ENCODE peak calls at places on chromosomes 5 and 9, in seven cellular contexts. N is SK-N-SH, E is HepG2, H is HCT116, G is H1, Z is K562, J is GM12878. Q is an unnamed sample.

GRCh38 chr9:70477146-70477745 is 62.8 kb upstream of the KLF9 start:
- DNase-seq in G (no peak), E (no peak), H (no peak), J (no peak), Z (no peak), N (no peak), Q (no peak)

GRCh38 chr5:151646334-151646733 is 40.4 kb downstream of the SPARC start:
- DNase-seq in N (no peak), G (no peak), Z (no peak), H (no peak), E (no peak), J (no peak), Q (peak; percentile 92)

GRCh38 chr9:71647094-71647591 is 121.2 kb downstream of the CEMIP2 start:
- DNase-seq in J (peak; percentile 16), Z (peak; percentile 78), G (no peak), H (peak; percentile 13), N (no peak), E (no peak), Q (peak; percentile 27)

GRCh38 chr5:7422262-7422661 is 26.3 kb downstream of the ADCY2 start:
- DNase-seq in G (no peak), J (no peak), Z (no peak), H (no peak), N (no peak), E (no peak), Q (no peak)

GRCh38 chr9:71119746-71120145 is 1.7 kb downstream of the TRPM3 start:
- DNase-seq in N (no peak), Z (no peak), E (no peak), H (no peak), J (no peak), G (no peak), Q (no peak)

GRCh38 chr5:81003987-81004386 is 43.8 kb downstream of the RASGRF2 start:
- DNase-seq in E (no peak), G (no peak), J (no peak), H (no peak), N (no peak), Z (no peak), Q (no peak)

GRCh38 chr9:93059097-93059959 is 827 bp downstream of the SUSD3 start:
- DNase-seq in J (no peak), Z (peak; percentile 39), G (no peak), N (no peak), E (no peak), H (no peak), Q (no peak)

GRCh38 chr5:116378007-116378831 is 196.4 kb downstream of the SEMA6A start:
- DNase-seq in E (no peak), J (no peak), H (no peak), G (no peak), Z (no peak), N (peak; percentile 27), Q (no peak)

GRCh38 chr5:163890211-163890610 is 384.8 kb downstream of the MAT2B start:
- DNase-seq in Z (no peak), J (no peak), N (no peak), G (no peak), E (no peak), H (no peak), Q (no peak)

GRCh38 chr5:155556700-155557099 is 543.1 kb downstream of the KIF4B start:
- DNase-seq in H (no peak), E (no peak), J (no peak), G (no peak), Z (no peak), N (no peak), Q (no peak)

GRCh38 chr9:110152704-110153374 is 55.1 kb downstream of the C9orf152 start:
- DNase-seq in N (peak; percentile 62), H (peak; percentile 27), J (no peak), E (peak; percentile 63), G (no peak), Z (peak; percentile 41), Q (peak; percentile 21)

GRCh38 chr5:177332031-177332895 is 19.2 kb downstream of the LMAN2 start:
- DNase-seq in G (no peak), H (no peak), Z (no peak), N (no peak), J (no peak), E (no peak), Q (no peak)

GRCh38 chr5:178291969-178292825 is 59.6 kb upstream of the PHYKPL start:
- DNase-seq in G (no peak), Z (no peak), E (no peak), H (no peak), N (no peak), J (no peak), Q (no peak)

GRCh38 chr5:64758916-64759315 is 9.6 kb downstream of the SREK1IP1 start:
- DNase-seq in N (no peak), H (no peak), Z (no peak), E (no peak), G (no peak), J (no peak), Q (no peak)

GRCh38 chr9:30711591-30711990 is 1672.9 kb upstream of the ACO1 start:
- DNase-seq in G (no peak), N (no peak), H (no peak), E (no peak), J (no peak), Z (no peak), Q (no peak)

GRCh38 chr5:38878391-38879090 is 32.7 kb downstream of the OSMR start:
- DNase-seq in Z (no peak), J (no peak), N (no peak), E (no peak), G (no peak), H (no peak), Q (no peak)

GRCh38 chr9:101848485-101848919 is 110.1 kb upstream of the GRIN3A start:
- DNase-seq in G (no peak), Z (peak; percentile 39), E (no peak), N (no peak), H (no peak), J (no peak), Q (peak; percentile 5)

GRCh38 chr9:97640290-97640689 is 6.7 kb downstream of the NCBP1 start:
- DNase-seq in G (no peak), J (no peak), N (no peak), E (peak; percentile 3), Z (peak; percentile 26), H (no peak), Q (peak; percentile 2)

GRCh38 chr5:149448831-149449714 is 70.0 kb upstream of the IL17B start:
- DNase-seq in E (no peak), N (no peak), H (no peak), G (no peak), Z (peak; percentile 82), J (no peak), Q (no peak)

GRCh38 chr9:91422832-91423711 is 560 bp downstream of the NFIL3 start:
- DNase-seq in G (no peak), Z (peak; percentile 74), J (no peak), E (peak; percentile 44), H (no peak), N (no peak), Q (peak; percentile 74)

GRCh38 chr5:107322936-107323335 is 347.8 kb downstream of the EFNA5 start:
- DNase-seq in Z (no peak), J (no peak), H (no peak), N (no peak), G (no peak), E (no peak), Q (no peak)

GRCh38 chr5:14011089-14012004 is 66.9 kb upstream of the DNAH5 start:
- DNase-seq in H (peak; percentile 52), Z (peak; percentile 87), N (peak; percentile 93), E (peak; percentile 78), J (no peak), G (peak; percentile 79), Q (peak; percentile 88)
- TF ChIP-seq JUND in H (no peak), Z (no peak), N (no peak), E (no peak), J (no peak), G (no peak), Q (no peak)

DNA sequence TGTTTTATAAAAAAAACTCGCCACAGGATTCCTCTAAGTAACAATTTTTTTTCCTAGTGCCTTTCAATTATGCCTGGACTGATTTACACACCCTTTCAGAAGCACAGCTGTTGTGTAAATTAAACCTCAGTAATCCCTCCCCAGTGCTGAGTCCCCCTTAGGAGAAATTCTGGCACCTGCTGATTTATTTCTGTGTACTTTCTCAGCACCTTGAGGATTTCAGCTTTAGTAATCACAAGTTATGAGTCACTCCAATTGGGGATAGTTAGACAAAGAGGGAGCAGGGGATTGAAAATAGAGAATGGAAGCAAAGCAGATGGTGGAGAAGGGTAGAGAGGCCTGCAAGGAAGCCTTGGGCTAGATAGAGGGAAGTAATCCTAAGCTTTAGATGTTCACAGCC is 171.7 kb downstream of the TTLL11 start:
- DNase-seq in H (no peak), N (no peak), E (no peak), G (no peak), Z (no peak), J (no peak), Q (no peak)
- TF ChIP-seq JUND in H (no peak), N (no peak), E (no peak), G (no peak), Z (no peak), J (no peak), Q (no peak)

DNA sequence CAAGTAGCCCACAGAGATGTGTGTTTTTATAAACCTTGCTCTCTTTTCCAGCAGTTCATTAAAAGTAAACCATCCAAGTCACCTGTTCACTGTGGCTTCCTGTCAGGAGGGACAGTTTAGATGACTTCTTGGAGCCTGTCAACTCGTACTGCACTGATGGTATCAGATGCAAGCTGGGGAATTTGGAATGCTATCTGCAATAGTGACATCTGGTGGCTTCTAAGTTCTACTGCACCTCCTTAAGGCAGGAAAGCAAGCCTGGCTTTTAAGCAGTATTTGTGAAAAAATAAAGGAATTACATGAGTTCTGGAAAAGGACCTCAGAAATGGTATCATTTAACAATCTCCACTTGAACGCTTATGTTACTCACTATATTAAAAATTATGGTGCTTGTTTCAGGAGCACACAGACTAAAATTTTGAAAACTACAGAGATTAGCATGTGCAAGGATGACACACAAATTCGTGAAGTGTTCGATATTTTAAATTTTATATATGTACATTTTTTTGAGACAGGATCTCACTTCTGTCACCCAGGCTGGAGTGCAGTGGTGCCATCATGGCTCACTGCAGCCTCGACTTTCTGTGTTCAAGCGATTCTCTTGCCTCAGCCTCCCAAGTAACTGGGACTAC is 164.0 kb downstream of the TTC39B start:
- DNase-seq in H (peak; percentile 65), G (no peak), N (peak; percentile 71), Z (peak; percentile 54), E (peak; percentile 50), J (no peak), Q (peak; percentile 13)
- TF ChIP-seq JUND in H (no peak), G (no peak), N (no peak), Z (no peak), E (no peak), J (no peak), Q (no peak)

GRCh38 chr9:133680250-133680975 is 44.2 kb downstream of the DBH start:
- DNase-seq in N (no peak), J (no peak), Z (no peak), G (no peak), E (no peak), H (no peak), Q (no peak)

GRCh38 chr9:133679466-133680051 is 43.4 kb downstream of the DBH start:
- DNase-seq in H (no peak), G (no peak), E (no peak), Z (no peak), N (no peak), J (no peak), Q (no peak)

GRCh38 chr9:133677126-133678010 is 41.2 kb downstream of the DBH start:
- DNase-seq in G (no peak), Z (no peak), E (no peak), N (no peak), H (no peak), J (no peak), Q (no peak)

GRCh38 chr9:133680976-133681657 is 45.0 kb downstream of the DBH start:
- DNase-seq in N (no peak), E (no peak), Z (no peak), H (no peak), G (no peak), J (no peak), Q (no peak)

GRCh38 chr9:133679056-133679455 is 42.9 kb downstream of the DBH start:
- DNase-seq in H (no peak), J (no peak), N (no peak), Z (no peak), E (no peak), G (no peak), Q (no peak)
- TF ChIP-seq JUND in H (no peak), J (no peak), N (no peak), Z (no peak), E (no peak), G (no peak), Q (no peak)

Q was measured in T47D.